ENCODE peak calls at places on chromosome 19, in seven cellular contexts. W is substantia nigra; G is posterior cingulate gyrus; A is NCI-H1694; V is naive thymus-derived CD8-positive, alpha-beta T cell; J is renal cortical epithelial cell; R is D341Med. L is an unnamed sample.

GRCh38 chr19:18091217-18091608 is 4.5 kb upstream of the IL12RB1 start:
- DNase-seq in W (no peak), G (no peak), A (no peak), V (peak), J (no peak), R (no peak), L (no peak)

GRCh38 chr19:10871711-10872550 is 578 bp downstream of the CARM1 start:
- DNase-seq in W (no peak), G (peak), A (no peak), V (peak), J (no peak), R (peak), L (no peak)

GRCh38 chr19:45153339-45154063 is 7.3 kb downstream of the NKPD1 start:
- DNase-seq in W (no peak), G (peak), A (no peak), V (peak), J (no peak), R (no peak), L (peak)

GRCh38 chr19:39390460-39390758 is 497 bp downstream of the PAF1 start:
- DNase-seq in W (no peak), G (no peak), A (no peak), V (peak), J (peak), R (no peak), L (no peak)

GRCh38 chr19:54448037-54448773 is 794 bp upstream of the LENG8 start:
- DNase-seq in W (no peak), G (peak), A (peak), V (no peak), J (peak), R (peak), L (peak)

GRCh38 chr19:3642987-3643386 is 16.4 kb upstream of the CACTIN start:
- DNase-seq in W (no peak), G (no peak), A (no peak), V (peak), J (no peak), R (no peak), L (no peak)

GRCh38 chr19:48877900-48878218 is 5.6 kb downstream of the PPP1R15A start:
- DNase-seq in W (no peak), G (no peak), A (no peak), V (no peak), J (no peak), R (no peak), L (no peak)

GRCh38 chr19:43489310-43489709 is 15.2 kb downstream of the PHLDB3 start:
- DNase-seq in W (no peak), G (no peak), A (no peak), V (no peak), J (no peak), R (no peak), L (no peak)

GRCh38 chr19:35090160-35090794 is 25.3 kb upstream of the FXYD3 start:
- DNase-seq in W (no peak), G (no peak), A (peak), V (peak), J (peak), R (peak), L (peak)

GRCh38 chr19:53537126-53537522 is 821 bp upstream of the ZNF331 start:
- DNase-seq in W (no peak), G (no peak), A (no peak), V (no peak), J (no peak), R (no peak), L (no peak)

GRCh38 chr19:10543420-10544241 is at the start of gene ATG4D:
- DNase-seq in W (peak), G (peak), A (peak), V (peak), J (no peak), R (peak), L (peak)

GRCh38 chr19:5083547-5083965 is 114.6 kb downstream of the KDM4B start:
- DNase-seq in W (no peak), G (peak), A (no peak), V (no peak), J (no peak), R (no peak), L (no peak)

GRCh38 chr19:10419646-10420443 is 493 bp upstream of the PDE4A start:
- DNase-seq in W (no peak), G (peak), A (peak), V (peak), J (no peak), R (peak), L (no peak)

GRCh38 chr19:14416743-14417214 is 2.4 kb downstream of the DDX39A start:
- DNase-seq in W (no peak), G (no peak), A (no peak), V (no peak), J (peak), R (no peak), L (no peak)